ENCODE peak calls at places on chromosome 9, in nine cellular contexts. One of them, this sample, is unnamed.

GRCh38 chr9:93677061-93677571 is 100.7 kb downstream of the PHF2 start:
- DNase-seq in RWPE1: no peak
- DNase-seq in stomach: peak; percentile 17
- DNase-seq in T-helper 9 cell: no peak
- DNase-seq in EH: no peak
- DNase-seq in activated CD8-positive, alpha-beta memory T cell treated with anti-CD3 and anti-CD28 coated beads, Interleukin-2, amount 50 U/mL, for 48 hours: peak; percentile 38
- DNase-seq in mammary epithelial cell: no peak
- DNase-seq in stimulated activated CD4-positive, alpha-beta T cell treated with anti-CD3 and anti-CD28 coated beads, TNF-alpha, amount 100 ng/mL, for 48 hours: no peak
- DNase-seq in PC-9: no peak
- DNase-seq in this sample: no peak

GRCh38 chr9:35903049-35903448 is 3.0 kb upstream of the HRCT1 start:
- DNase-seq in RWPE1: peak; percentile 72
- DNase-seq in stomach: no peak
- DNase-seq in T-helper 9 cell: no peak
- DNase-seq in EH: peak; percentile 65
- DNase-seq in activated CD8-positive, alpha-beta memory T cell treated with anti-CD3 and anti-CD28 coated beads, Interleukin-2, amount 50 U/mL, for 48 hours: no peak
- DNase-seq in mammary epithelial cell: peak; percentile 59
- DNase-seq in stimulated activated CD4-positive, alpha-beta T cell treated with anti-CD3 and anti-CD28 coated beads, TNF-alpha, amount 100 ng/mL, for 48 hours: no peak
- DNase-seq in PC-9: no peak
- DNase-seq in this sample: no peak

GRCh38 chr9:36867241-36867640 is 166.8 kb downstream of the PAX5 start:
- DNase-seq in RWPE1: no peak
- DNase-seq in stomach: no peak
- DNase-seq in T-helper 9 cell: no peak
- DNase-seq in EH: no peak
- DNase-seq in activated CD8-positive, alpha-beta memory T cell treated with anti-CD3 and anti-CD28 coated beads, Interleukin-2, amount 50 U/mL, for 48 hours: no peak
- DNase-seq in mammary epithelial cell: no peak
- DNase-seq in stimulated activated CD4-positive, alpha-beta T cell treated with anti-CD3 and anti-CD28 coated beads, TNF-alpha, amount 100 ng/mL, for 48 hours: no peak
- DNase-seq in PC-9: no peak
- DNase-seq in this sample: no peak

GRCh38 chr9:77616191-77616590 is 31.9 kb downstream of the GNA14 start:
- DNase-seq in RWPE1: no peak
- DNase-seq in stomach: no peak
- DNase-seq in T-helper 9 cell: no peak
- DNase-seq in EH: peak; percentile 1
- DNase-seq in activated CD8-positive, alpha-beta memory T cell treated with anti-CD3 and anti-CD28 coated beads, Interleukin-2, amount 50 U/mL, for 48 hours: no peak
- DNase-seq in mammary epithelial cell: peak; percentile 8
- DNase-seq in stimulated activated CD4-positive, alpha-beta T cell treated with anti-CD3 and anti-CD28 coated beads, TNF-alpha, amount 100 ng/mL, for 48 hours: no peak
- DNase-seq in PC-9: no peak
- DNase-seq in this sample: no peak

GRCh38 chr9:112348257-112348992 is 15.0 kb upstream of the PTBP3 start:
- DNase-seq in RWPE1: no peak
- DNase-seq in stomach: peak; percentile 83
- DNase-seq in T-helper 9 cell: peak; percentile 39
- DNase-seq in EH: peak; percentile 62
- DNase-seq in activated CD8-positive, alpha-beta memory T cell treated with anti-CD3 and anti-CD28 coated beads, Interleukin-2, amount 50 U/mL, for 48 hours: peak; percentile 92
- DNase-seq in mammary epithelial cell: peak; percentile 56
- DNase-seq in stimulated activated CD4-positive, alpha-beta T cell treated with anti-CD3 and anti-CD28 coated beads, TNF-alpha, amount 100 ng/mL, for 48 hours: peak; percentile 71
- DNase-seq in PC-9: peak; percentile 63
- DNase-seq in this sample: peak; percentile 52

GRCh38 chr9:95726756-95727155 is 148.7 kb upstream of the ERCC6L2 start:
- DNase-seq in RWPE1: peak; percentile 61
- DNase-seq in stomach: no peak
- DNase-seq in T-helper 9 cell: no peak
- DNase-seq in EH: peak; percentile 63
- DNase-seq in activated CD8-positive, alpha-beta memory T cell treated with anti-CD3 and anti-CD28 coated beads, Interleukin-2, amount 50 U/mL, for 48 hours: no peak
- DNase-seq in mammary epithelial cell: peak; percentile 14
- DNase-seq in stimulated activated CD4-positive, alpha-beta T cell treated with anti-CD3 and anti-CD28 coated beads, TNF-alpha, amount 100 ng/mL, for 48 hours: no peak
- DNase-seq in PC-9: no peak
- DNase-seq in this sample: no peak

GRCh38 chr9:105466898-105467455 is 19.1 kb downstream of the FSD1L start:
- DNase-seq in RWPE1: no peak
- DNase-seq in stomach: no peak
- DNase-seq in T-helper 9 cell: no peak
- DNase-seq in EH: peak; percentile 43
- DNase-seq in activated CD8-positive, alpha-beta memory T cell treated with anti-CD3 and anti-CD28 coated beads, Interleukin-2, amount 50 U/mL, for 48 hours: no peak
- DNase-seq in mammary epithelial cell: no peak
- DNase-seq in stimulated activated CD4-positive, alpha-beta T cell treated with anti-CD3 and anti-CD28 coated beads, TNF-alpha, amount 100 ng/mL, for 48 hours: no peak
- DNase-seq in PC-9: no peak
- DNase-seq in this sample: no peak

GRCh38 chr9:136488247-136489214 is 5.7 kb upstream of the SEC16A start:
- DNase-seq in RWPE1: peak; percentile 73
- DNase-seq in stomach: peak; percentile 87
- DNase-seq in T-helper 9 cell: peak; percentile 75
- DNase-seq in EH: peak; percentile 49
- DNase-seq in activated CD8-positive, alpha-beta memory T cell treated with anti-CD3 and anti-CD28 coated beads, Interleukin-2, amount 50 U/mL, for 48 hours: peak; percentile 90
- DNase-seq in mammary epithelial cell: peak; percentile 43
- DNase-seq in stimulated activated CD4-positive, alpha-beta T cell treated with anti-CD3 and anti-CD28 coated beads, TNF-alpha, amount 100 ng/mL, for 48 hours: peak; percentile 71
- DNase-seq in PC-9: peak; percentile 87
- DNase-seq in this sample: peak; percentile 63

GRCh38 chr9:122226758-122227575 is 1.8 kb downstream of the LHX6 start:
- DNase-seq in RWPE1: peak; percentile 48
- DNase-seq in stomach: no peak
- DNase-seq in T-helper 9 cell: no peak
- DNase-seq in EH: no peak
- DNase-seq in activated CD8-positive, alpha-beta memory T cell treated with anti-CD3 and anti-CD28 coated beads, Interleukin-2, amount 50 U/mL, for 48 hours: no peak
- DNase-seq in mammary epithelial cell: no peak
- DNase-seq in stimulated activated CD4-positive, alpha-beta T cell treated with anti-CD3 and anti-CD28 coated beads, TNF-alpha, amount 100 ng/mL, for 48 hours: no peak
- DNase-seq in PC-9: no peak
- DNase-seq in this sample: no peak

GRCh38 chr9:68637020-68637419 is 68.0 kb upstream of the PIP5K1B start:
- DNase-seq in RWPE1: no peak
- DNase-seq in stomach: peak; percentile 30
- DNase-seq in T-helper 9 cell: no peak
- DNase-seq in EH: no peak
- DNase-seq in activated CD8-positive, alpha-beta memory T cell treated with anti-CD3 and anti-CD28 coated beads, Interleukin-2, amount 50 U/mL, for 48 hours: no peak
- DNase-seq in mammary epithelial cell: no peak
- DNase-seq in stimulated activated CD4-positive, alpha-beta T cell treated with anti-CD3 and anti-CD28 coated beads, TNF-alpha, amount 100 ng/mL, for 48 hours: no peak
- DNase-seq in PC-9: no peak
- DNase-seq in this sample: no peak

GRCh38 chr9:1869843-1870242 is 145.3 kb upstream of the SMARCA2 start:
- DNase-seq in RWPE1: no peak
- DNase-seq in stomach: no peak
- DNase-seq in T-helper 9 cell: no peak
- DNase-seq in EH: peak; percentile 3
- DNase-seq in activated CD8-positive, alpha-beta memory T cell treated with anti-CD3 and anti-CD28 coated beads, Interleukin-2, amount 50 U/mL, for 48 hours: no peak
- DNase-seq in mammary epithelial cell: peak; percentile 11
- DNase-seq in stimulated activated CD4-positive, alpha-beta T cell treated with anti-CD3 and anti-CD28 coated beads, TNF-alpha, amount 100 ng/mL, for 48 hours: peak; percentile 32
- DNase-seq in PC-9: peak; percentile 1
- DNase-seq in this sample: no peak

GRCh38 chr9:16484178-16484577 is 386.3 kb downstream of the BNC2 start:
- DNase-seq in RWPE1: no peak
- DNase-seq in stomach: no peak
- DNase-seq in T-helper 9 cell: no peak
- DNase-seq in EH: peak; percentile 16
- DNase-seq in activated CD8-positive, alpha-beta memory T cell treated with anti-CD3 and anti-CD28 coated beads, Interleukin-2, amount 50 U/mL, for 48 hours: no peak
- DNase-seq in mammary epithelial cell: no peak
- DNase-seq in stimulated activated CD4-positive, alpha-beta T cell treated with anti-CD3 and anti-CD28 coated beads, TNF-alpha, amount 100 ng/mL, for 48 hours: no peak
- DNase-seq in PC-9: no peak
- DNase-seq in this sample: no peak

GRCh38 chr9:129624168-129624759 is 1.7 kb upstream of the NTMT1 start:
- DNase-seq in RWPE1: peak; percentile 81
- DNase-seq in stomach: peak; percentile 68
- DNase-seq in T-helper 9 cell: peak; percentile 67
- DNase-seq in EH: peak; percentile 61
- DNase-seq in activated CD8-positive, alpha-beta memory T cell treated with anti-CD3 and anti-CD28 coated beads, Interleukin-2, amount 50 U/mL, for 48 hours: peak; percentile 88
- DNase-seq in mammary epithelial cell: no peak
- DNase-seq in stimulated activated CD4-positive, alpha-beta T cell treated with anti-CD3 and anti-CD28 coated beads, TNF-alpha, amount 100 ng/mL, for 48 hours: peak; percentile 74
- DNase-seq in PC-9: peak; percentile 69
- DNase-seq in this sample: peak; percentile 57

GRCh38 chr9:97556721-97557605 is 55.5 kb downstream of the TMOD1 start:
- DNase-seq in RWPE1: no peak
- DNase-seq in stomach: peak; percentile 80
- DNase-seq in T-helper 9 cell: no peak
- DNase-seq in EH: no peak
- DNase-seq in activated CD8-positive, alpha-beta memory T cell treated with anti-CD3 and anti-CD28 coated beads, Interleukin-2, amount 50 U/mL, for 48 hours: no peak
- DNase-seq in mammary epithelial cell: no peak
- DNase-seq in stimulated activated CD4-positive, alpha-beta T cell treated with anti-CD3 and anti-CD28 coated beads, TNF-alpha, amount 100 ng/mL, for 48 hours: no peak
- DNase-seq in PC-9: no peak
- DNase-seq in this sample: no peak

GRCh38 chr9:135085830-135086546 is 1.5 kb upstream of the OLFM1 start:
- DNase-seq in RWPE1: peak; percentile 90
- DNase-seq in stomach: peak; percentile 86
- DNase-seq in T-helper 9 cell: no peak
- DNase-seq in EH: peak; percentile 64
- DNase-seq in activated CD8-positive, alpha-beta memory T cell treated with anti-CD3 and anti-CD28 coated beads, Interleukin-2, amount 50 U/mL, for 48 hours: peak; percentile 81
- DNase-seq in mammary epithelial cell: peak; percentile 33
- DNase-seq in stimulated activated CD4-positive, alpha-beta T cell treated with anti-CD3 and anti-CD28 coated beads, TNF-alpha, amount 100 ng/mL, for 48 hours: peak; percentile 29
- DNase-seq in PC-9: peak; percentile 67
- DNase-seq in this sample: no peak

GRCh38 chr9:13857521-13857920 is 456.4 kb downstream of the NFIB start:
- DNase-seq in RWPE1: no peak
- DNase-seq in stomach: no peak
- DNase-seq in T-helper 9 cell: no peak
- DNase-seq in EH: no peak
- DNase-seq in activated CD8-positive, alpha-beta memory T cell treated with anti-CD3 and anti-CD28 coated beads, Interleukin-2, amount 50 U/mL, for 48 hours: no peak
- DNase-seq in mammary epithelial cell: peak; percentile 68
- DNase-seq in stimulated activated CD4-positive, alpha-beta T cell treated with anti-CD3 and anti-CD28 coated beads, TNF-alpha, amount 100 ng/mL, for 48 hours: no peak
- DNase-seq in PC-9: no peak
- DNase-seq in this sample: no peak

GRCh38 chr9:112176410-112177010 is 1.4 kb upstream of the SUSD1 start:
- DNase-seq in RWPE1: no peak
- DNase-seq in stomach: no peak
- DNase-seq in T-helper 9 cell: peak; percentile 6
- DNase-seq in EH: no peak
- DNase-seq in activated CD8-positive, alpha-beta memory T cell treated with anti-CD3 and anti-CD28 coated beads, Interleukin-2, amount 50 U/mL, for 48 hours: no peak
- DNase-seq in mammary epithelial cell: no peak
- DNase-seq in stimulated activated CD4-positive, alpha-beta T cell treated with anti-CD3 and anti-CD28 coated beads, TNF-alpha, amount 100 ng/mL, for 48 hours: no peak
- DNase-seq in PC-9: no peak
- DNase-seq in this sample: peak; percentile 27

GRCh38 chr9:128735373-128735772 is 11.4 kb upstream of the ZDHHC12 start:
- DNase-seq in RWPE1: no peak
- DNase-seq in stomach: no peak
- DNase-seq in T-helper 9 cell: no peak
- DNase-seq in EH: peak; percentile 9
- DNase-seq in activated CD8-positive, alpha-beta memory T cell treated with anti-CD3 and anti-CD28 coated beads, Interleukin-2, amount 50 U/mL, for 48 hours: no peak
- DNase-seq in mammary epithelial cell: no peak
- DNase-seq in stimulated activated CD4-positive, alpha-beta T cell treated with anti-CD3 and anti-CD28 coated beads, TNF-alpha, amount 100 ng/mL, for 48 hours: no peak
- DNase-seq in PC-9: no peak
- DNase-seq in this sample: no peak

GRCh38 chr9:98078895-98079294 is 22.4 kb downstream of the NANS start:
- DNase-seq in RWPE1: no peak
- DNase-seq in stomach: no peak
- DNase-seq in T-helper 9 cell: no peak
- DNase-seq in EH: no peak
- DNase-seq in activated CD8-positive, alpha-beta memory T cell treated with anti-CD3 and anti-CD28 coated beads, Interleukin-2, amount 50 U/mL, for 48 hours: no peak
- DNase-seq in mammary epithelial cell: no peak
- DNase-seq in stimulated activated CD4-positive, alpha-beta T cell treated with anti-CD3 and anti-CD28 coated beads, TNF-alpha, amount 100 ng/mL, for 48 hours: no peak
- DNase-seq in PC-9: no peak
- DNase-seq in this sample: no peak

GRCh38 chr9:127557466-127557869 is 54.6 kb upstream of the STXBP1 start:
- DNase-seq in RWPE1: no peak
- DNase-seq in stomach: no peak
- DNase-seq in T-helper 9 cell: no peak
- DNase-seq in EH: peak; percentile 88
- DNase-seq in activated CD8-positive, alpha-beta memory T cell treated with anti-CD3 and anti-CD28 coated beads, Interleukin-2, amount 50 U/mL, for 48 hours: no peak
- DNase-seq in mammary epithelial cell: no peak
- DNase-seq in stimulated activated CD4-positive, alpha-beta T cell treated with anti-CD3 and anti-CD28 coated beads, TNF-alpha, amount 100 ng/mL, for 48 hours: no peak
- DNase-seq in PC-9: peak; percentile 85
- DNase-seq in this sample: no peak

GRCh38 chr9:70060883-70061507 is 17.3 kb downstream of the MAMDC2 start:
- DNase-seq in RWPE1: no peak
- DNase-seq in stomach: no peak
- DNase-seq in T-helper 9 cell: no peak
- DNase-seq in EH: no peak
- DNase-seq in activated CD8-positive, alpha-beta memory T cell treated with anti-CD3 and anti-CD28 coated beads, Interleukin-2, amount 50 U/mL, for 48 hours: no peak
- DNase-seq in mammary epithelial cell: no peak
- DNase-seq in stimulated activated CD4-positive, alpha-beta T cell treated with anti-CD3 and anti-CD28 coated beads, TNF-alpha, amount 100 ng/mL, for 48 hours: no peak
- DNase-seq in PC-9: no peak
- DNase-seq in this sample: no peak

GRCh38 chr9:37574996-37575395 is 1.2 kb downstream of the FBXO10 start:
- DNase-seq in RWPE1: no peak
- DNase-seq in stomach: no peak
- DNase-seq in T-helper 9 cell: no peak
- DNase-seq in EH: peak; percentile 27
- DNase-seq in activated CD8-positive, alpha-beta memory T cell treated with anti-CD3 and anti-CD28 coated beads, Interleukin-2, amount 50 U/mL, for 48 hours: no peak
- DNase-seq in mammary epithelial cell: no peak
- DNase-seq in stimulated activated CD4-positive, alpha-beta T cell treated with anti-CD3 and anti-CD28 coated beads, TNF-alpha, amount 100 ng/mL, for 48 hours: no peak
- DNase-seq in PC-9: no peak
- DNase-seq in this sample: no peak

GRCh38 chr9:36871606-36872005 is 162.5 kb downstream of the PAX5 start:
- DNase-seq in RWPE1: no peak
- DNase-seq in stomach: no peak
- DNase-seq in T-helper 9 cell: no peak
- DNase-seq in EH: no peak
- DNase-seq in activated CD8-positive, alpha-beta memory T cell treated with anti-CD3 and anti-CD28 coated beads, Interleukin-2, amount 50 U/mL, for 48 hours: no peak
- DNase-seq in mammary epithelial cell: no peak
- DNase-seq in stimulated activated CD4-positive, alpha-beta T cell treated with anti-CD3 and anti-CD28 coated beads, TNF-alpha, amount 100 ng/mL, for 48 hours: no peak
- DNase-seq in PC-9: no peak
- DNase-seq in this sample: no peak

GRCh38 chr9:69671904-69672827 is at the start of gene APBA1:
- DNase-seq in RWPE1: no peak
- DNase-seq in stomach: peak; percentile 47
- DNase-seq in T-helper 9 cell: peak; percentile 16
- DNase-seq in EH: peak; percentile 72
- DNase-seq in activated CD8-positive, alpha-beta memory T cell treated with anti-CD3 and anti-CD28 coated beads, Interleukin-2, amount 50 U/mL, for 48 hours: peak; percentile 60
- DNase-seq in mammary epithelial cell: peak; percentile 21
- DNase-seq in stimulated activated CD4-positive, alpha-beta T cell treated with anti-CD3 and anti-CD28 coated beads, TNF-alpha, amount 100 ng/mL, for 48 hours: peak; percentile 13
- DNase-seq in PC-9: peak; percentile 41
- DNase-seq in this sample: peak; percentile 28

GRCh38 chr9:97570899-97571298 is 62.3 kb downstream of the TSTD2 start:
- DNase-seq in RWPE1: no peak
- DNase-seq in stomach: no peak
- DNase-seq in T-helper 9 cell: no peak
- DNase-seq in EH: peak; percentile 28
- DNase-seq in activated CD8-positive, alpha-beta memory T cell treated with anti-CD3 and anti-CD28 coated beads, Interleukin-2, amount 50 U/mL, for 48 hours: peak; percentile 29
- DNase-seq in mammary epithelial cell: no peak
- DNase-seq in stimulated activated CD4-positive, alpha-beta T cell treated with anti-CD3 and anti-CD28 coated beads, TNF-alpha, amount 100 ng/mL, for 48 hours: no peak
- DNase-seq in PC-9: no peak
- DNase-seq in this sample: no peak

GRCh38 chr9:35814106-35814840 is 569 bp downstream of the HINT2 start:
- DNase-seq in RWPE1: peak; percentile 64
- DNase-seq in stomach: peak; percentile 74
- DNase-seq in T-helper 9 cell: no peak
- DNase-seq in EH: peak; percentile 74
- DNase-seq in activated CD8-positive, alpha-beta memory T cell treated with anti-CD3 and anti-CD28 coated beads, Interleukin-2, amount 50 U/mL, for 48 hours: peak; percentile 76
- DNase-seq in mammary epithelial cell: peak; percentile 46
- DNase-seq in stimulated activated CD4-positive, alpha-beta T cell treated with anti-CD3 and anti-CD28 coated beads, TNF-alpha, amount 100 ng/mL, for 48 hours: peak; percentile 30
- DNase-seq in PC-9: peak; percentile 48
- DNase-seq in this sample: peak; percentile 10

GRCh38 chr9:36327903-36328302 is 69.7 kb upstream of the GNE start:
- DNase-seq in RWPE1: peak; percentile 44
- DNase-seq in stomach: no peak
- DNase-seq in T-helper 9 cell: no peak
- DNase-seq in EH: peak; percentile 49
- DNase-seq in activated CD8-positive, alpha-beta memory T cell treated with anti-CD3 and anti-CD28 coated beads, Interleukin-2, amount 50 U/mL, for 48 hours: no peak
- DNase-seq in mammary epithelial cell: peak; percentile 40
- DNase-seq in stimulated activated CD4-positive, alpha-beta T cell treated with anti-CD3 and anti-CD28 coated beads, TNF-alpha, amount 100 ng/mL, for 48 hours: no peak
- DNase-seq in PC-9: peak; percentile 24
- DNase-seq in this sample: no peak

GRCh38 chr9:108953983-108954574 is 19.9 kb downstream of the ABITRAM start:
- DNase-seq in RWPE1: peak; percentile 72
- DNase-seq in stomach: no peak
- DNase-seq in T-helper 9 cell: no peak
- DNase-seq in EH: peak; percentile 69
- DNase-seq in activated CD8-positive, alpha-beta memory T cell treated with anti-CD3 and anti-CD28 coated beads, Interleukin-2, amount 50 U/mL, for 48 hours: no peak
- DNase-seq in mammary epithelial cell: peak; percentile 16
- DNase-seq in stimulated activated CD4-positive, alpha-beta T cell treated with anti-CD3 and anti-CD28 coated beads, TNF-alpha, amount 100 ng/mL, for 48 hours: no peak
- DNase-seq in PC-9: no peak
- DNase-seq in this sample: no peak

GRCh38 chr9:101631892-101632291 is 37.1 kb upstream of the PPP3R2 start:
- DNase-seq in RWPE1: no peak
- DNase-seq in stomach: no peak
- DNase-seq in T-helper 9 cell: no peak
- DNase-seq in EH: no peak
- DNase-seq in activated CD8-positive, alpha-beta memory T cell treated with anti-CD3 and anti-CD28 coated beads, Interleukin-2, amount 50 U/mL, for 48 hours: no peak
- DNase-seq in mammary epithelial cell: no peak
- DNase-seq in stimulated activated CD4-positive, alpha-beta T cell treated with anti-CD3 and anti-CD28 coated beads, TNF-alpha, amount 100 ng/mL, for 48 hours: no peak
- DNase-seq in PC-9: no peak
- DNase-seq in this sample: no peak

GRCh38 chr9:131667576-131667975 is 72.3 kb downstream of the RAPGEF1 start:
- DNase-seq in RWPE1: no peak
- DNase-seq in stomach: no peak
- DNase-seq in T-helper 9 cell: peak; percentile 53
- DNase-seq in EH: peak; percentile 22
- DNase-seq in activated CD8-positive, alpha-beta memory T cell treated with anti-CD3 and anti-CD28 coated beads, Interleukin-2, amount 50 U/mL, for 48 hours: peak; percentile 77
- DNase-seq in mammary epithelial cell: no peak
- DNase-seq in stimulated activated CD4-positive, alpha-beta T cell treated with anti-CD3 and anti-CD28 coated beads, TNF-alpha, amount 100 ng/mL, for 48 hours: peak; percentile 69
- DNase-seq in PC-9: no peak
- DNase-seq in this sample: peak; percentile 45